ENCODE peak calls at places on chromosome 13, in ten cellular contexts. B is astrocyte of the cerebellum, S is T-helper 9 cell, Z is neural crest cell, E is astrocyte of the spinal cord, D is AG10803, T is dorsolateral prefrontal cortex, U is NCI-H446 treated with DMSO at 0.1 percent for 48 hours, H is NCI-H187 treated with DMSO at 0.1 percent for 48 hours, C is ovary. N is an unnamed sample.

GRCh38 chr13:40666905-40667621 is 622 bp upstream of the FOXO1 start:
- DNase-seq in E (no peak), T (peak), Z (peak), H (no peak), U (no peak), D (no peak), S (no peak), C (peak), B (no peak), N (no peak)

GRCh38 chr13:43132228-43132627 is 108.8 kb downstream of the DNAJC15 start:
- DNase-seq in Z (no peak), S (no peak), B (no peak), D (no peak), U (peak), H (peak), C (no peak), T (no peak), E (peak), N (no peak)

GRCh38 chr13:41648314-41648935 is 191.1 kb downstream of the RGCC start:
- DNase-seq in T (no peak), H (no peak), S (no peak), D (peak), Z (no peak), C (no peak), B (peak), U (no peak), E (peak), N (no peak)

GRCh38 chr13:77832339-77833100 is 86.1 kb downstream of the EDNRB start:
- DNase-seq in Z (no peak), U (no peak), H (no peak), E (peak), B (peak), D (peak), S (no peak), C (no peak), T (no peak), N (no peak)

GRCh38 chr13:30175166-30175565 is 132.2 kb downstream of the KATNAL1 start:
- DNase-seq in E (no peak), Z (no peak), U (no peak), D (no peak), H (no peak), T (no peak), C (no peak), B (no peak), S (no peak), N (no peak)

GRCh38 chr13:28761586-28761985 is 42.8 kb upstream of the SLC46A3 start:
- DNase-seq in E (peak), T (no peak), C (no peak), H (no peak), S (no peak), U (no peak), Z (no peak), B (no peak), D (peak), N (no peak)

GRCh38 chr13:99288069-99288468 is 19.1 kb downstream of the GPR183 start:
- DNase-seq in U (peak), B (no peak), H (no peak), E (no peak), T (no peak), Z (no peak), S (no peak), C (no peak), D (no peak), N (no peak)

GRCh38 chr13:27339299-27339698 is 68.7 kb downstream of the RASL11A start:
- DNase-seq in S (no peak), Z (peak), B (no peak), D (peak), H (no peak), C (no peak), U (no peak), E (peak), T (no peak), N (no peak)

GRCh38 chr13:113404723-113405471 is 41.0 kb upstream of the GRTP1 start:
- DNase-seq in S (no peak), H (no peak), D (no peak), E (no peak), Z (no peak), C (no peak), B (no peak), U (no peak), T (no peak), N (no peak)

GRCh38 chr13:75368167-75368566 is 113.8 kb downstream of the TBC1D4 start:
- DNase-seq in H (no peak), E (peak), D (peak), Z (no peak), U (no peak), B (peak), C (peak), T (no peak), S (no peak), N (no peak)

GRCh38 chr13:111469450-111469849 is 149.0 kb downstream of the TEX29 start:
- DNase-seq in C (no peak), E (no peak), D (no peak), H (no peak), Z (no peak), U (no peak), S (no peak), T (no peak), B (no peak), N (no peak)

GRCh38 chr13:49256841-49257240 is 9.1 kb downstream of the CDADC1 start:
- DNase-seq in S (no peak), U (no peak), Z (no peak), E (peak), H (no peak), D (peak), T (no peak), B (peak), C (no peak), N (no peak)

GRCh38 chr13:112065867-112066623 is 904 bp upstream of the SOX1 start:
- DNase-seq in T (no peak), S (no peak), H (no peak), B (no peak), C (no peak), U (no peak), Z (no peak), E (no peak), D (no peak), N (no peak)

GRCh38 chr13:101785858-101786257 is 333.4 kb downstream of the ITGBL1 start:
- DNase-seq in T (no peak), C (no peak), E (peak), D (peak), S (no peak), B (peak), H (peak), U (peak), Z (peak), N (no peak)

GRCh38 chr13:101307181-101307701 is 109.1 kb downstream of the NALCN start:
- DNase-seq in D (peak), E (peak), S (no peak), T (no peak), C (no peak), B (peak), Z (no peak), H (no peak), U (no peak), N (no peak)

GRCh38 chr13:48001127-48001881 is at the start of gene SUCLA2:
- DNase-seq in C (peak), E (peak), T (peak), B (peak), D (peak), S (peak), Z (peak), U (peak), H (peak), N (peak)

GRCh38 chr13:24288870-24289269 is 20.5 kb upstream of the C1QTNF9 start:
- DNase-seq in E (peak), B (no peak), T (no peak), C (peak), Z (no peak), H (no peak), U (no peak), D (peak), S (no peak), N (no peak)

GRCh38 chr13:113138792-113139551 is 16.4 kb downstream of the F10 start:
- DNase-seq in T (no peak), U (no peak), E (no peak), B (no peak), Z (no peak), D (no peak), S (no peak), C (no peak), H (no peak), N (no peak)

GRCh38 chr13:100382787-100383186 is 205.8 kb downstream of the GGACT start:
- DNase-seq in C (no peak), D (peak), U (no peak), H (no peak), S (no peak), B (no peak), T (no peak), E (peak), Z (no peak), N (no peak)

GRCh38 chr13:93118081-93118615 is 108.5 kb upstream of the GPC6 start:
- DNase-seq in Z (no peak), S (no peak), C (no peak), E (no peak), U (no peak), D (no peak), T (no peak), H (no peak), B (no peak), N (no peak)

GRCh38 chr13:45229172-45229571 is 28.3 kb upstream of the KCTD4 start:
- DNase-seq in B (no peak), H (no peak), C (no peak), T (no peak), E (no peak), S (no peak), Z (no peak), D (no peak), U (no peak), N (no peak)

GRCh38 chr13:36841411-36841810 is 22.4 kb downstream of the RFXAP start:
- DNase-seq in H (no peak), U (no peak), C (no peak), D (no peak), S (no peak), E (no peak), B (no peak), T (no peak), Z (no peak), N (no peak)

GRCh38 chr13:58587183-58587582 is 955.6 kb downstream of the PCDH17 start:
- DNase-seq in B (no peak), U (no peak), E (no peak), H (no peak), T (no peak), C (no peak), D (no peak), S (no peak), Z (no peak), N (no peak)

GRCh38 chr13:74064805-74065204 is 69.4 kb downstream of the KLF12 start:
- DNase-seq in H (no peak), S (no peak), T (no peak), U (no peak), C (no peak), Z (no peak), D (no peak), E (no peak), B (no peak), N (no peak)

GRCh38 chr13:39417643-39418042 is 185.3 kb downstream of the LHFPL6 start:
- DNase-seq in Z (peak), T (peak), B (peak), S (no peak), U (no peak), H (no peak), D (peak), E (peak), C (peak), N (no peak)

GRCh38 chr13:113832204-113832603 is 31.7 kb downstream of the GAS6 start:
- DNase-seq in H (no peak), E (no peak), B (no peak), U (no peak), Z (no peak), T (no peak), D (no peak), S (no peak), C (no peak), N (no peak)

GRCh38 chr13:23876265-23876664 is 12.9 kb downstream of the MIPEP start:
- DNase-seq in C (no peak), U (no peak), Z (no peak), E (no peak), T (no peak), D (peak), B (no peak), S (no peak), H (no peak), N (no peak)

GRCh38 chr13:34467450-34468083 is 474.5 kb upstream of the NBEA start:
- DNase-seq in D (no peak), U (no peak), T (no peak), S (no peak), C (no peak), Z (no peak), B (no peak), H (no peak), E (no peak), N (no peak)

GRCh38 chr13:113533441-113533840 is 42.9 kb upstream of the DCUN1D2 start:
- DNase-seq in T (no peak), U (no peak), D (peak), B (no peak), E (no peak), C (no peak), S (no peak), H (no peak), Z (no peak), N (no peak)

GRCh38 chr13:22837980-22838615 is 342.7 kb upstream of the SGCG start:
- DNase-seq in Z (no peak), T (no peak), U (no peak), C (no peak), S (no peak), B (no peak), E (no peak), D (no peak), H (no peak), N (no peak)

GRCh38 chr13:113584205-113584869 is at the start of gene TFDP1:
- DNase-seq in C (peak), H (peak), E (peak), T (peak), B (peak), Z (peak), S (peak), U (peak), D (peak), N (peak)

GRCh38 chr13:67736646-67737420 is 506.7 kb upstream of the PCDH9 start:
- DNase-seq in S (no peak), H (no peak), B (peak), U (no peak), C (no peak), E (peak), T (no peak), Z (peak), D (peak), N (no peak)

GRCh38 chr13:33281951-33282595 is 3.5 kb downstream of the STARD13 start:
- DNase-seq in C (no peak), Z (no peak), H (no peak), D (peak), E (peak), B (no peak), U (no peak), T (no peak), S (no peak), N (no peak)

GRCh38 chr13:30744056-30744684 is 8.8 kb downstream of the ALOX5AP start:
- DNase-seq in Z (no peak), H (no peak), E (peak), T (no peak), D (no peak), S (peak), U (no peak), C (no peak), B (no peak), N (peak)

GRCh38 chr13:43805681-43806128 is 18.9 kb upstream of the ENOX1 start:
- DNase-seq in C (no peak), B (no peak), U (no peak), T (no peak), S (no peak), Z (no peak), D (no peak), E (peak), H (no peak), N (no peak)

GRCh38 chr13:98050041-98050466 is 92.8 kb upstream of the FARP1 start:
- DNase-seq in U (no peak), C (no peak), D (no peak), T (no peak), S (no peak), E (peak), B (no peak), H (no peak), Z (no peak), N (no peak)

GRCh38 chr13:20442798-20443381 is 82.8 kb downstream of the CRYL1 start:
- DNase-seq in T (no peak), B (no peak), S (no peak), D (no peak), U (no peak), Z (no peak), H (no peak), C (no peak), E (no peak), N (no peak)

GRCh38 chr13:33612641-33613638 is 205.0 kb upstream of the RFC3 start:
- DNase-seq in T (no peak), D (no peak), H (no peak), Z (no peak), S (no peak), E (no peak), U (no peak), B (no peak), C (no peak), N (no peak)

GRCh38 chr13:45781553-45782326 is 69.8 kb downstream of the SIAH3 start:
- DNase-seq in C (peak), E (peak), T (no peak), H (peak), S (no peak), D (no peak), B (peak), U (peak), Z (no peak), N (no peak)